ENCODE peak calls at places on chromosomes 4 and X, in six cellular contexts. A is cardiac muscle cell, T is transverse colon, G is neuronal stem cell, S is NT2/D1, P is fibroblast of lung. M is an unnamed sample.

GRCh38 chr4:183832776-183833450 is 72.2 kb upstream of the STOX2 start:
- DNase-seq in A (no peak), T (no peak), G (no peak), S (no peak), P (no peak), M (no peak)

GRCh38 chr4:175504316-175504715 is 307.7 kb downstream of the GPM6A start:
- DNase-seq in A (no peak), T (no peak), G (no peak), S (no peak), P (peak; percentile 16), M (no peak)

GRCh38 chr4:168628251-168628650 is 131.4 kb downstream of the PALLD start:
- DNase-seq in A (no peak), T (no peak), G (no peak), S (no peak), P (no peak), M (no peak)

GRCh38 chr4:113384600-113384999 is 335.1 kb downstream of the ANK2 start:
- DNase-seq in A (no peak), T (no peak), G (no peak), S (no peak), P (peak; percentile 90), M (no peak)

GRCh38 chrX:38806054-38806389 is 4.8 kb downstream of the MID1IP1 start:
- DNase-seq in A (peak; percentile 28), T (no peak), G (no peak), S (no peak), P (no peak), M (no peak)

GRCh38 chrX:39459204-39459603 is 638.6 kb downstream of the BCOR start:
- DNase-seq in A (no peak), T (no peak), G (no peak), S (no peak), P (no peak), M (no peak)

GRCh38 chr4:151226004-151226932 is 50.7 kb upstream of the PRSS48 start:
- DNase-seq in A (no peak), T (no peak), G (no peak), S (no peak), P (peak; percentile 91), M (no peak)

GRCh38 chr4:97924341-97924958 is 218.8 kb downstream of the STPG2 start:
- DNase-seq in A (no peak), T (no peak), G (no peak), S (no peak), P (no peak), M (no peak)

GRCh38 chr4:105092356-105092755 is 54.3 kb upstream of the TET2 start:
- DNase-seq in A (no peak), T (no peak), G (no peak), S (no peak), P (peak; percentile 90), M (no peak)

DNA sequence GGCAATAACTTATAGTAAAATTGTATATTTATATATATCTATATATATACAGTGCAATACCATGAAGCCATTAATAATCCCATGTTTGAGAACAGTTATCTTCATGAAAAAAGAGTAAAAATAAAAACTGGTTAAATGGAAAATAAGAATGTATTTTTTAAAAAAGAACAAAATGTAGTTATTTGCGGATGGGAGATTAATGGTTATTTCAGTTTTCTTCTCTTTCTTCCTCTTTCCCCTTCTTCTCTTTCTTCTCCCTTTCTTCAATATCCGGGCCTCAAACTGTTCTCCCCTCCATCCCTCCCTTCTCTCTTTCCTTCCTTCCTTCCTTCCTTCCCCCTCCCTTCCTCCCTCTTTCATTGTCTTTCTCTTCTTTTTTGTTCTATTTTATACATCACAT is 1301.7 kb upstream of the IGFBP7 start:
- DNase-seq in A (no peak), T (no peak), G (no peak), S (no peak), P (no peak), M (no peak)
- H3K9me3 ChIP-seq in A (no peaks in the 10 kb centered on the region), T (no peaks in the 10 kb centered on the region), G (no peaks in the 10 kb centered on the region), S (no peaks in the 10 kb centered on the region), P (no peaks in the 10 kb centered on the region), M (no peaks in the 10 kb centered on the region)

GRCh38 chr4:53019485-53020382 is 157.6 kb downstream of the RASL11B start:
- DNase-seq in A (no peak), T (no peak), G (no peak), S (no peak), P (peak; percentile 82), M (no peak)
- H3K4me1 ChIP-seq in A (peaks cover 28% of the 10 kb centered on the region), T (peaks cover 3% of the 10 kb centered on the region), G (no peaks in the 10 kb centered on the region), S (no peaks in the 10 kb centered on the region), P (peaks cover 2% of the 10 kb centered on the region), M (peaks cover 4% of the 10 kb centered on the region)

DNA sequence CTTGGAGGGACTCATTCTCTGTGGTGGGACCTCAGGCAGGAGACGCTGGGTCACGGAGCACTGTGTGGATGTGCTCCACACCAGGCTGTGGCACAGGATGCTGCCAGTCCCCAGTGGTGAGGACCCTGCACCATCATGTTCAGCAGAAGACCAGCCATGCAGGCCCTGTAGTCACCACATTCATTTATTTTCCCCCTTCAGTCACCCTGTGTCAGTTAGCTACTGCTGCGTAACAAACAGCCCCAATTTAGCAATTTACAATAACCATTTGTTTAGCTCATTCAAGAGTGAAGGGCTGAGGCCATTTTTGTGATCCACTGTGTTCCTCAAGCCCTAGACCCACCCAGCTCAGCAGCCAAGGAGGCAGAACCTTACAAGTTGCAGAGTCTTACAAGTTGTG is 23.6 kb upstream of the ADRA2C start:
- DNase-seq in A (no peak), T (no peak), G (no peak), S (no peak), P (no peak), M (no peak)
- H3K27me3 ChIP-seq in A (peaks cover 13% of the 10 kb centered on the region), T (peaks cover 58% of the 10 kb centered on the region), G (no peaks in the 10 kb centered on the region), S (peaks cover 13% of the 10 kb centered on the region), P (no peaks in the 10 kb centered on the region), M (peaks cover 19% of the 10 kb centered on the region)

DNA sequence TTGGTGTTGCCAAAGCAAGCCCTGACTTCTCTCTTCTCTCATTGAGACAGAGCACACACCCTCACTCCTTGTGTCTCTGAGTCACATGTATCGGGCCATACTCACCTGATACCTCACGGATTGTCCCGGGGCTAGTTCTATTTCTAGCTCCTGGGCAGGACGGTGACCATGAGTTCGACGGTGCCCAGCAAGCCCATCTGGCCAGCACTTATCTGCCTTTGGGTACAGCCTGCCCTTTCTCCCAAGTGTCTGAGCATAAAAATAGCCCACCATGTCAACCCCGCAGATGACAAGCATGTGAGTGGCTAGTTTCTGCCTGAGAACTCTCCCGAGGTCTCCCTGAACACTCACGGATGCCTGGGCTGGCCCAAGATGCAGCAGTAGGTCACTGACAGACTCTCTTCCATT is 158.5 kb downstream of the DHRSX start:
- DNase-seq in A (peak; percentile 76), T (no peak), G (no peak), S (no peak), P (no peak), M (no peak)
- H3K9me3 ChIP-seq in A (no peaks in the 10 kb centered on the region), T (no peaks in the 10 kb centered on the region), G (peaks cover 5% of the 10 kb centered on the region), S (peaks cover 34% of the 10 kb centered on the region), P (no peaks in the 10 kb centered on the region), M (no peaks in the 10 kb centered on the region)

GRCh38 chr4:82885410-82885809 is 5.5 kb downstream of the SEC31A start:
- DNase-seq in A (no peak), T (no peak), G (no peak), S (no peak), P (no peak), M (no peak)
- H3K4me1 ChIP-seq in A (peaks cover 15% of the 10 kb centered on the region), T (peaks cover 15% of the 10 kb centered on the region), G (no peaks in the 10 kb centered on the region), S (no peaks in the 10 kb centered on the region), P (peaks cover 5% of the 10 kb centered on the region), M (peaks cover 22% of the 10 kb centered on the region)

GRCh38 chr4:123672987-123673386 is 276.4 kb downstream of the SPRY1 start:
- DNase-seq in A (no peak), T (no peak), G (no peak), S (no peak), P (peak; percentile 73), M (no peak)

GRCh38 chr4:123676550-123677229 is 280.1 kb downstream of the SPRY1 start:
- DNase-seq in A (peak; percentile 77), T (no peak), G (no peak), S (no peak), P (peak; percentile 27), M (no peak)

GRCh38 chr4:123673971-123674370 is 277.4 kb downstream of the SPRY1 start:
- DNase-seq in A (no peak), T (no peak), G (no peak), S (no peak), P (peak; percentile 91), M (no peak)

GRCh38 chr4:123671633-123672404 is 275.2 kb downstream of the SPRY1 start:
- DNase-seq in A (no peak), T (no peak), G (no peak), S (no peak), P (peak; percentile 12), M (no peak)

DNA sequence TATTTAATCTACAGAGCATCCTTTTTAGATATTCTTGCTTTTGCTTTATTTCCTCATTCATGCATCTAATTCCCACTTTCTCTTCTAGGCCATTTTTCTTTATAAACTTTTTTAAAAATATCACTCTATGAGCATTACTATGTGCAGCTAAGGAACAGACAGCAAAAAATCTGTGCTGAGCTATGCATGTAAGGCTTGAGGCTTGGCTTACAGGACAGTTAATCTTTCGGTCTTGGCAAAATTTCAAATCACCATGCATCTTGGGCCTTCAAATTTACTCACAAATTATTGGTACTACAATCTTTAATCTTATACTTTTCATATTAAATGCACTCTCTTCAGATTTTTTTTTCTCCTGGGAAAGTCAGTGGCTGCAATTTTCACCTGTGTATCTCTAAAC is 278.2 kb downstream of the SPRY1 start:
- DNase-seq in A (no peak), T (no peak), G (no peak), S (no peak), P (no peak), M (no peak)
- H3K27me3 ChIP-seq in A (no peaks in the 10 kb centered on the region), T (no peaks in the 10 kb centered on the region), G (no peaks in the 10 kb centered on the region), S (no peaks in the 10 kb centered on the region), P (no peaks in the 10 kb centered on the region), M (no peaks in the 10 kb centered on the region)

DNA sequence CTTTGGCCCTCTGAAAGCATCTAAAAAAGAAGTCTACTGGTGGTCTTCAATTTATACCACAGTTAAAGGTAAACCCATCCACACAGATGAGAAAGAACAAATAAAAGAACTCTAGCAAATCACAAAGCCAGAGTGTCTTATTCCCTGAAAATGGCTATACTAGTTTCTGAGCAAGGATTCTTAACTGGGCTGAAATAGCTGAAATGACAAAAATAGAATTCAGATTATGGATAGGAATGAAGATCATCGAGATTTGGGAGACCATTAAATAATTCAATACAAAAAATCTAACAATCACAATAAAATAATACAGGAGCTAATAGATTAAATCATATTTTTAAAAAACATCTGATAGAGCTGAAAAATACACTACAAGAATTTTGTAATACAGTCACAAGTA is 11.8 kb downstream of the PF4 start:
- DNase-seq in A (no peak), T (no peak), G (no peak), S (no peak), P (no peak), M (no peak)
- H3K9me3 ChIP-seq in A (no peaks in the 10 kb centered on the region), T (peaks cover 10% of the 10 kb centered on the region), G (no peaks in the 10 kb centered on the region), S (no peaks in the 10 kb centered on the region), P (no peaks in the 10 kb centered on the region), M (no peaks in the 10 kb centered on the region)

GRCh38 chr4:56727150-56727549 is 46.1 kb upstream of the HOPX start:
- DNase-seq in A (no peak), T (no peak), G (no peak), S (no peak), P (no peak), M (no peak)
- H3K4me1 ChIP-seq in A (peaks cover 3% of the 10 kb centered on the region), T (peaks cover 9% of the 10 kb centered on the region), G (peaks cover 5% of the 10 kb centered on the region), S (no peaks in the 10 kb centered on the region), P (no peaks in the 10 kb centered on the region), M (no peaks in the 10 kb centered on the region)

GRCh38 chrX:18075603-18076002 is 145.1 kb downstream of the BEND2 start:
- DNase-seq in A (no peak), T (no peak), G (no peak), S (no peak), P (no peak), M (no peak)

DNA sequence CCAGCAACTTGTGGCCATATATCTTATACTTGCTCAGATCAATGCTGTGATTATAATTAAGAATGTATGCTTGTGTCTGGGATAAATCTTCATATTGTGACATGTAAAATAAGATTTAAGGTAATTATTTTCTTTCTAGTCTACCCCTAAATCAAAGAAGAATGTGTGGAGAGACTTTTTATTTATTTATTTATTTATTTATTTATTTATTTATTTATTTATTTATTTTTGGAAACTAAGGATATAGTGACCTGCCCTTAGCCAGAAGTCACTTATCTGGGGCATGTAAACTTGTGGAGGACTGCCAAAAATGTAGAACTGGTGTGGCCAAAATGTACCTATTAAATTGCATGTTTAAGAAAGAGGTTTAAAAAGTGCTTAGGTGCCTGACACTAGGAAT is 144.3 kb downstream of the BEND2 start:
- DNase-seq in A (no peak), T (no peak), G (no peak), S (no peak), P (no peak), M (no peak)
- H3K27me3 ChIP-seq in A (no peaks in the 10 kb centered on the region), T (no peaks in the 10 kb centered on the region), G (no peaks in the 10 kb centered on the region), S (no peaks in the 10 kb centered on the region), P (no peaks in the 10 kb centered on the region), M (no peaks in the 10 kb centered on the region)